ENCODE peak calls at places on chromosomes 4 and X, in six cellular contexts. K is psoas muscle, P is type B pancreatic cell, H is AG09309, U is tibial nerve, B is bronchial epithelial cell. E is an unnamed sample.

GRCh38 chr4:92814677-92815076 is 510.9 kb downstream of the GRID2 start:
- DNase-seq in B (no peak), P (no peak), H (no peak), U (no peak), K (no peak), E (no peak)

GRCh38 chrX:1500701-1501624 is 36.0 kb downstream of the P2RY8 start:
- DNase-seq in P (no peak), B (no peak), K (no peak), H (no peak), U (no peak), E (peak)

GRCh38 chr4:94536049-94536448 is 84.3 kb downstream of the PDLIM5 start:
- DNase-seq in P (no peak), K (no peak), U (no peak), B (no peak), H (no peak), E (no peak)

GRCh38 chr4:2482693-2483092 is 13.8 kb downstream of the RNF4 start:
- DNase-seq in H (no peak), P (no peak), K (peak), B (no peak), U (no peak), E (no peak)

GRCh38 chrX:30620980-30621716 is 32.1 kb upstream of the GK start:
- DNase-seq in K (no peak), H (peak), U (no peak), P (no peak), B (peak), E (no peak)

GRCh38 chr4:55545681-55546632 is 752 bp downstream of the CLOCK start:
- DNase-seq in K (peak), U (peak), P (peak), B (peak), H (no peak), E (peak)

GRCh38 chr4:2413821-2414610 is 4.4 kb downstream of the ZFYVE28 start:
- DNase-seq in B (peak), P (no peak), K (no peak), H (no peak), U (no peak), E (no peak)

GRCh38 chrX:15214614-15215013 is 55.3 kb downstream of the ASB9 start:
- DNase-seq in P (no peak), B (no peak), H (no peak), K (no peak), U (no peak), E (no peak)

GRCh38 chr4:76606662-76607265 is 171.7 kb downstream of the SHROOM3 start:
- DNase-seq in U (no peak), P (no peak), B (no peak), K (no peak), H (no peak), E (no peak)

GRCh38 chr4:184409911-184410692 is 64.2 kb downstream of the IRF2 start:
- DNase-seq in H (no peak), U (no peak), P (no peak), B (no peak), K (no peak), E (no peak)

GRCh38 chr4:25113915-25114904 is 46.0 kb downstream of the SEPSECS start:
- DNase-seq in K (no peak), H (peak), B (peak), P (no peak), U (no peak), E (no peak)

DNA sequence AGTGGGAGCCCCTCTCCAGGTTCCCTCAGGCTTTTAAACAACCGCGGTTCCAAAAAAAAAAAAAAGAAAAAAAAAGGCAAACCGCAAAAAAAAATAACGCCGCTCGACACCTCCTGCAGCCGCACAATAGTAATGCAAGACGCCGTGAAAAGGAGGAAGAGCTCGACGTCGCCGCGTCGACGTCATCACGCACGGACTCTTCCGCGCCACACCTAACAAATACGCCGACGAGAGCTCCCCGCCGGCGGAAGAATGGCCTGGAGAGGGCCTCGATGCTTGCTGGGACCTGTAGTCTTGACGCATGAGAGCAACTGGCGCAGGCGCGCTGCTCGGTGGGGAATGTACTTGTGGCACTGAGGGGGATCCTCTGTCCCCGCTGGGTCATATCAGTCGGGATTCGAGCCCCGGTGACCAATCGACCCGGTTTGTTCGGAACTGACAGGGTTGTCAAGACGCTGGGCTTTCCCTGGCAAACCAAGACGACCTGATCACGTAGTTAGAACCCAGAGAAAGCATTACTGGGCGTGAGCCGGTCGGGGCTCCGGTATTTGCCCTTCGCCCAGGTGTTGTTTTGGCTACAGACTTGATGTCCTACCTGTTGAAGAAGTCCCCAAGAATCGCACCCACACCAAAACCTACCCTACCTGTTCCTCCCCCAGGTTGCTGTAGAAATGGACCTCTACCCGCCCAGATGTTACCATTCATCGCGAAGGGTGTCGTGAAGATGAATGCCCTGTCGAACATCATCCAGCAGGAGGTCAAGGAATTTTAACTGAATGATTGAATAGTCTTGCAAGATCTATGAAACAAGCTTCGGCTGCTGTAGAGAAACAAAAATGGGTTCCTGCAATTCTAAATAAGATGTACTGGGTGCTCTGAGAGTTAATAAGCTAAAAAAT is at the start of gene CBR4:
- DNase-seq in K (peak), B (peak), U (peak), H (peak), P (peak), E (peak)
- TF ChIP-seq CTCF in K (peak), B (peak), U (peak), H (peak), P (peak), E (no peak)

DNA sequence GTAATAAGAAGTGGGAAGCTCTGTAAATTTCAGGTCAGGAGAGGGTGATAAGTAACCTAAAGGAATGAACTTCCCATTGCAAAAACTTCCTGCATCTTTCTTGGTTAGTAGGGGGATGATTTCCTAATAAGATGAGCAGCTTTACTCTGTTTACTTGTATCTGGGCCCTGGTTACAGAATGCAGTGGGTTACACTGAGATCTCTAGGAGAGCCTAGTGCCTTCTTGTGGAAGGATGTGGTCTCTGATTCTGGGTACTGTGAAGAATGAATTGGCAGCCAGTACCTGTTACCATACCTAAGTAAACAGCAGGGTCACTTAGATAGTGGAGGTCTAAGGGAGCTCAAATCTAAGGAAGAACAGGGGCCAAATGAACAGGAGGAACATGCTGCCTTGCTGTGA is 320.6 kb downstream of the ARHGAP10 start:
- DNase-seq in K (no peak), P (no peak), H (no peak), B (no peak), U (no peak), E (no peak)
- TF ChIP-seq CTCF in K (no peak), P (no peak), H (no peak), B (no peak), U (no peak), E (no peak)

GRCh38 chr4:186912606-186913005 is 188.9 kb upstream of the FAT1 start:
- DNase-seq in P (no peak), B (no peak), H (no peak), K (no peak), U (no peak), E (no peak)
- TF ChIP-seq CTCF in P (no peak), B (no peak), H (no peak), K (no peak), U (no peak), E (no peak)

GRCh38 chr4:70559924-70560323 is 32.1 kb upstream of the AMBN start:
- DNase-seq in K (no peak), P (no peak), U (no peak), H (no peak), B (no peak), E (no peak)

GRCh38 chr4:70564033-70564432 is 28.0 kb upstream of the AMBN start:
- DNase-seq in K (no peak), B (no peak), P (no peak), U (no peak), H (no peak), E (no peak)

GRCh38 chr4:70556856-70557255 is 35.2 kb upstream of the AMBN start:
- DNase-seq in P (no peak), H (no peak), K (no peak), U (no peak), B (peak), E (no peak)

GRCh38 chr4:70559216-70559830 is 32.7 kb upstream of the AMBN start:
- DNase-seq in U (no peak), P (no peak), K (peak), H (peak), B (peak), E (no peak)
- TF ChIP-seq CTCF in U (peak), P (peak), K (peak), H (peak), B (peak), E (no peak)

GRCh38 chr4:44869222-44869882 is 143.0 kb upstream of the GNPDA2 start:
- DNase-seq in B (no peak), K (no peak), H (no peak), P (no peak), U (no peak), E (no peak)
- TF ChIP-seq CTCF in B (no peak), K (no peak), H (no peak), P (no peak), U (no peak), E (no peak)

DNA sequence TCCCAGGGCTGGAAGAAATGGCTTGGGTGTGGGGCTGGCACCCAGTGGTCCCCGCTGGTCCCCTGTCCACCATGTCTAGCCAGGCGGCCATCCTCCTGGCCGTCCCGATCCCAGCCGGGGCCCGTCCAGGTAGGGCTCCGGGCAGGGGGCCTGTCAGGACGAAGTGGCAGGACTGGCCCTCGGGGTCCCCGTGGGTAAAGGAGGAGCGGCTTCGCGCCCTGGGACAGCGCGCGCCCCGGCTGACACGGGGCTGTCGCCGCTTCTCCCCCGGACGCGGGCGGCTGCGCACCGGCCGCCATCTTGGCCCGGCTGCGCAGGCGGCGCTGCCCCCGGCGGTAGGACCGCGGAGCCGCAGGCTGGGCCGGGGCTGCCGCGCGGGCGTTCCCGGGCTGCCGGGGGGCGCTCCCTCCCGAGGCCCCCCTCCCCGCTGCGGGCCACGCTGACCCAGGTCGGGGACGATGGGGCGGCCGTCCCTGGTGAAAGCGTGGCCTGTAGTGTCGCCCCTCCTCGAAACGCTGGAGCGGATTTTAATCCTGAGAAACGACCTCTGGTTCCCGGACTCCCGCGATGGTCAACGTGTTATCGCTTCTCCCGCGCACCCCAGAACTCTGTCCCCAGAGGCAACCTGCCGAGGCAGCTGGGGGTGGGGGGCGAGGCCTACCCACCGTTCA is 60.4 kb upstream of the BCOR start:
- DNase-seq in U (no peak), P (no peak), K (no peak), B (no peak), H (no peak), E (no peak)
- TF ChIP-seq CTCF in U (peak), P (peak), K (peak), B (no peak), H (peak), E (no peak)

DNA sequence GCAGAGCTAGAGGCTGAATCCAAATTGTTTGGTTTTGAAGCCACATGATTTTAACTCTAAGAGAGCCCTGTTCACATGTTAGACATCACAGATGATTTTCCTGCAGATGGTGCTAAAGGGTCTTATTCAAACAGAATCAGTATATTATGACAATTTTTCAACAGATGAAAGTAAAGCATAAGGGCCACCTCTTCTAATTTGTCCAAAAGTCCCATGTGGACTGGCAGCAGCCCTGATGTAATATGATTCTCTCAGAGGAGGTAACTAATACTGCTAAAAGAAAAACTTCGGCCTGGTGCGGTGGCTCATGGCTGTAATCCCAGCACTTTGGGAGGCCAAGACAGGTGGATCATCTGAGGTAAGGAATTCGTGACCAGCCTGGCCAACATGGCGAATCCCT is 26.0 kb upstream of the SETD7 start:
- DNase-seq in U (no peak), B (no peak), K (no peak), H (no peak), P (no peak), E (no peak)
- TF ChIP-seq CTCF in U (no peak), B (no peak), K (no peak), H (no peak), P (no peak), E (no peak)

GRCh38 chr4:57658188-57658587 is 548.0 kb upstream of the IGFBP7 start:
- DNase-seq in P (no peak), K (no peak), H (no peak), U (no peak), B (no peak), E (no peak)

GRCh38 chr4:57658673-57659072 is 548.5 kb upstream of the IGFBP7 start:
- DNase-seq in H (no peak), P (no peak), U (no peak), B (no peak), K (no peak), E (no peak)

DNA sequence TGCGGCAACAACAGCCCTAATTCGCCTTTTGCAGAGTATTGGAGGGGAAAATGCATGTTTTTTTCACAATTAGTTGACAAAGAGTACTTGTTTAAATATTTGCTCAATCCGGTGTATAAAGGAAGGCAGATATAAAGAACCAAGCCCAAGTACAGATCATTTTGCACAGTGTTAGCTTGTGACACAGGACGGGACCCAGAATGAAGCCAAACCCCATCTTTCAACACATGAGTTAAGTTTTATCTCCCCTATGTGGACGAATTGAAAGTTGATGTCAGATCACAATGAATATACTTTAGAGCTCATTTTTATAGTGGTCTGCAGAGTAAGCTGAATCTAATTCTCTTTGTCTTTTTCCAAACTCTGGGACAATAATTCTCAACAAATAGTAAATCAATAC is 551.5 kb upstream of the IGFBP7 start:
- DNase-seq in P (no peak), U (no peak), K (no peak), B (no peak), H (no peak), E (no peak)
- TF ChIP-seq CTCF in P (no peak), U (no peak), K (no peak), B (no peak), H (no peak), E (no peak)

GRCh38 chr4:147678121-147678520 is 5.8 kb downstream of the PRMT9 start:
- DNase-seq in U (no peak), B (no peak), K (no peak), H (no peak), P (no peak), E (no peak)

GRCh38 chr4:147682755-147683154 is 1.2 kb downstream of the PRMT9 start:
- DNase-seq in K (no peak), H (no peak), U (no peak), B (no peak), P (no peak), E (no peak)

GRCh38 chr4:147674496-147674895 is 9.5 kb downstream of the PRMT9 start:
- DNase-seq in B (peak), K (no peak), H (no peak), P (no peak), U (no peak), E (no peak)

GRCh38 chr4:147683172-147683571 is 791 bp downstream of the PRMT9 start:
- DNase-seq in U (no peak), K (no peak), H (peak), B (peak), P (no peak), E (no peak)

DNA sequence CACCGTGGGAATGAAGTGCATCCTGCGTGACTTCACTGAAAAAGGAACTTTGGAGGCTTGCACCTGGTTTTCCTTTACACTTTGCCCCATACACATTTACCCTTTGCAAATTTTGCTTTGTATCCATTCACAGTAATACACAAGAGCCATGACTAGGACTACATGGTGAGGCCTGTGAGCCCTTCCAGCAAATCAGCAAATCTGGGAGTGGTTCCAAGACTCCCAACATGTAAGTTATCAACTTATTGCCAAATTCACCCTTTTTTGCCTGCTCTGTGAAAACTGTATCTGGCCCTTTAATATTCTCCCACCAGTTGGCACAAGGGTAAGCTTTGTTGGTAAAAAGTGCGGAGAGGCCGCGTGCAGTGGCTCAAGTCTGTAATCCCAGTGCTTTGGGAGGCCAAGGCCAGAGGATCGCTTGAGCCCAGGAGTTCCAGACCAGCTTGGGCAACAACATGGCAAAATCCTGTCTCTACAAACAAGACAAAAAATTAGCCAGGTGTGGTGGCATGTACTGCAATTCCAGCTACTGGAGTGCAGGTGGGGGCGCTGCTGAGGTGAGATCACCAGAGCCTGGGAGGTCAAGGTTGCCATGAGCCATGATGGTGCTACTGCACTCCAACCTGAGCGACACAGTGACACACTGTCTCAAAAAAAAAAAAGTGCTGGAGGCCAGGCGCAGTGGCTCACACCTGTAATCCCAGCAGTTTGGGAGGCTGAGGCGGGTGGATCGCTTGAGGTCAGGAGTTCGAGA is 5.0 kb downstream of the PRMT9 start:
- DNase-seq in K (no peak), P (no peak), H (no peak), U (no peak), B (no peak), E (no peak)
- TF ChIP-seq CTCF in K (no peak), P (no peak), H (no peak), U (no peak), B (peak), E (no peak)

GRCh38 chr4:152459326-152459725 is 76.6 kb downstream of the FBXW7 start:
- DNase-seq in H (no peak), B (no peak), K (no peak), P (no peak), U (no peak), E (no peak)

GRCh38 chr4:152458801-152459302 is 77.0 kb downstream of the FBXW7 start:
- DNase-seq in P (no peak), B (no peak), H (no peak), K (no peak), U (no peak), E (no peak)

GRCh38 chr4:152462047-152462446 is 73.8 kb downstream of the FBXW7 start:
- DNase-seq in H (no peak), P (no peak), B (no peak), K (no peak), U (no peak), E (no peak)

GRCh38 chr4:152462715-152463114 is 73.2 kb downstream of the FBXW7 start:
- DNase-seq in B (peak), H (no peak), U (no peak), P (no peak), K (no peak), E (no peak)

GRCh38 chr4:152460488-152460887 is 75.4 kb downstream of the FBXW7 start:
- DNase-seq in P (no peak), U (no peak), H (peak), K (no peak), B (peak), E (no peak)
- TF ChIP-seq CTCF in P (no peak), U (no peak), H (peak), K (no peak), B (no peak), E (no peak)